ENCODE peak calls at places on chromosomes 5 and 9, in six cellular contexts. Y is tibial artery, J is bronchial epithelial cell, M is cardiac muscle cell, P is GM12865, H is PC-3. G is an unnamed sample.

GRCh38 chr5:151238303-151238741 is 14.4 kb upstream of the CCDC69 start:
- DNase-seq in Y (peak), J (no peak), M (peak), P (peak), H (no peak), G (peak)

GRCh38 chr5:140214831-140215230 is 39.8 kb downstream of the CYSTM1 start:
- DNase-seq in Y (no peak), J (peak), M (no peak), P (peak), H (peak), G (no peak)

GRCh38 chr9:19231126-19232035 is 888 bp downstream of the DENND4C start:
- DNase-seq in Y (no peak), J (peak), M (peak), P (peak), H (peak), G (no peak)

GRCh38 chr5:90529939-90530677 is 724 bp upstream of the LYSMD3 start:
- DNase-seq in Y (peak), J (peak), M (peak), P (peak), H (peak), G (no peak)

GRCh38 chr9:26833792-26834191 is 58.8 kb downstream of the CAAP1 start:
- DNase-seq in Y (no peak), J (no peak), M (no peak), P (peak), H (no peak), G (no peak)

GRCh38 chr5:63125862-63126261 is 547.2 kb downstream of the LRRC70 start:
- DNase-seq in Y (no peak), J (peak), M (peak), P (peak), H (peak), G (no peak)

GRCh38 chr9:77015291-77016048 is 4.0 kb upstream of the FOXB2 start:
- DNase-seq in Y (no peak), J (no peak), M (no peak), P (no peak), H (no peak), G (no peak)

GRCh38 chr9:87270241-87271234 is 227.1 kb upstream of the DAPK1 start:
- DNase-seq in Y (peak), J (no peak), M (no peak), P (no peak), H (no peak), G (no peak)

GRCh38 chr5:57166250-57166649 is 7.6 kb upstream of the GPBP1 start:
- DNase-seq in Y (no peak), J (peak), M (no peak), P (peak), H (no peak), G (no peak)

GRCh38 chr9:114366334-114367128 is 21.3 kb downstream of the AKNA start:
- DNase-seq in Y (no peak), J (peak), M (no peak), P (peak), H (peak), G (peak)

GRCh38 chr5:123487298-123487697 is 24.7 kb upstream of the CSNK1G3 start:
- DNase-seq in Y (no peak), J (peak), M (peak), P (no peak), H (no peak), G (no peak)

GRCh38 chr9:136864996-136865767 is 926 bp downstream of the EDF1 start:
- DNase-seq in Y (no peak), J (no peak), M (no peak), P (no peak), H (no peak), G (no peak)

GRCh38 chr9:27395484-27395921 is 98.6 kb upstream of the EQTN start:
- DNase-seq in Y (no peak), J (peak), M (peak), P (no peak), H (no peak), G (no peak)

GRCh38 chr5:178940569-178941360 is at the start of gene ZNF454:
- DNase-seq in Y (peak), J (peak), M (peak), P (no peak), H (no peak), G (no peak)

GRCh38 chr5:179825655-179826182 is 5.0 kb downstream of the SQSTM1 start:
- DNase-seq in Y (no peak), J (no peak), M (no peak), P (no peak), H (no peak), G (no peak)

GRCh38 chr9:84504360-84504759 is 163.8 kb upstream of the SLC28A3 start:
- DNase-seq in Y (no peak), J (peak), M (no peak), P (no peak), H (no peak), G (no peak)

GRCh38 chr9:4833781-4834560 is 41.2 kb downstream of the RCL1 start:
- DNase-seq in Y (no peak), J (peak), M (no peak), P (no peak), H (peak), G (no peak)

GRCh38 chr5:167639761-167640160 is 651.7 kb upstream of the WWC1 start:
- DNase-seq in Y (no peak), J (peak), M (no peak), P (no peak), H (peak), G (no peak)

GRCh38 chr5:61496406-61497307 is 164.6 kb downstream of the ZSWIM6 start:
- DNase-seq in Y (no peak), J (no peak), M (no peak), P (no peak), H (no peak), G (no peak)

GRCh38 chr9:93099551-93100264 is 3.7 kb downstream of the CARD19 start:
- DNase-seq in Y (peak), J (no peak), M (no peak), P (no peak), H (no peak), G (no peak)

GRCh38 chr9:36987409-36987808 is 46.7 kb downstream of the PAX5 start:
- DNase-seq in Y (peak), J (no peak), M (no peak), P (no peak), H (no peak), G (no peak)

GRCh38 chr9:15999422-16000339 is 446.8 kb downstream of the CCDC171 start:
- DNase-seq in Y (no peak), J (peak), M (no peak), P (no peak), H (peak), G (no peak)

GRCh38 chr9:83707518-83707767 is 315 bp downstream of the UBQLN1 start:
- DNase-seq in Y (peak), J (peak), M (no peak), P (no peak), H (peak), G (no peak)

GRCh38 chr5:5188377-5189020 is 48.4 kb downstream of the ADAMTS16 start:
- DNase-seq in Y (no peak), J (no peak), M (no peak), P (no peak), H (no peak), G (no peak)

GRCh38 chr9:125971050-125971449 is 223.9 kb downstream of the PBX3 start:
- DNase-seq in Y (no peak), J (no peak), M (no peak), P (no peak), H (no peak), G (no peak)

GRCh38 chr9:21104787-21105186 is 27.0 kb upstream of the IFNB1 start:
- DNase-seq in Y (no peak), J (no peak), M (no peak), P (no peak), H (no peak), G (no peak)

GRCh38 chr9:112104401-112104800 is 70.7 kb downstream of the SUSD1 start:
- DNase-seq in Y (no peak), J (no peak), M (no peak), P (no peak), H (no peak), G (no peak)

GRCh38 chr5:149150457-149150856 is 9.2 kb downstream of the ABLIM3 start:
- DNase-seq in Y (no peak), J (no peak), M (no peak), P (no peak), H (no peak), G (no peak)

GRCh38 chr9:23850242-23851023 is 24.4 kb upstream of the ELAVL2 start:
- DNase-seq in Y (no peak), J (no peak), M (peak), P (no peak), H (no peak), G (no peak)

GRCh38 chr9:111482656-111483418 is 1.3 kb downstream of the ECPAS start:
- DNase-seq in Y (peak), J (peak), M (peak), P (peak), H (peak), G (peak)

GRCh38 chr5:41510176-41510831 is at the start of gene PLCXD3:
- DNase-seq in Y (peak), J (peak), M (peak), P (no peak), H (peak), G (no peak)

GRCh38 chr9:101235105-101235866 is 149.5 kb downstream of the BAAT start:
- DNase-seq in Y (no peak), J (peak), M (peak), P (peak), H (peak), G (no peak)

GRCh38 chr5:73702534-73702933 is 76.5 kb downstream of the ARHGEF28 start:
- DNase-seq in Y (no peak), J (no peak), M (no peak), P (no peak), H (no peak), G (no peak)

GRCh38 chr9:127170652-127171051 is 48.2 kb upstream of the ANGPTL2 start:
- DNase-seq in Y (no peak), J (no peak), M (no peak), P (peak), H (no peak), G (no peak)

GRCh38 chr9:95266649-95267048 is 50.9 kb downstream of the FANCC start:
- DNase-seq in Y (no peak), J (no peak), M (no peak), P (peak), H (no peak), G (no peak)

GRCh38 chr9:110606179-110606578 is 26.6 kb upstream of the SVEP1 start:
- DNase-seq in Y (no peak), J (no peak), M (no peak), P (no peak), H (no peak), G (no peak)

GRCh38 chr9:121685146-121685794 is 33.8 kb downstream of the DAB2IP start:
- DNase-seq in Y (no peak), J (no peak), M (no peak), P (no peak), H (no peak), G (no peak)

GRCh38 chr9:121688681-121689080 is 37.2 kb downstream of the DAB2IP start:
- DNase-seq in Y (no peak), J (no peak), M (no peak), P (no peak), H (no peak), G (no peak)

GRCh38 chr9:121688149-121688680 is 36.8 kb downstream of the DAB2IP start:
- DNase-seq in Y (no peak), J (no peak), M (no peak), P (no peak), H (no peak), G (no peak)

GRCh38 chr9:121685795-121686377 is 34.5 kb downstream of the DAB2IP start:
- DNase-seq in Y (no peak), J (no peak), M (no peak), P (no peak), H (no peak), G (no peak)

GRCh38 chr9:121686930-121687541 is 35.6 kb downstream of the DAB2IP start:
- DNase-seq in Y (peak), J (peak), M (peak), P (peak), H (peak), G (peak)
- TF ChIP-seq CTCF in Y (peak), J (peak), M (peak), P (peak), H (peak), G (peak)

GRCh38 chr5:516980-517379 is 7.3 kb downstream of the SLC9A3 start:
- DNase-seq in Y (no peak), J (no peak), M (no peak), P (no peak), H (no peak), G (no peak)
- H3K4me3 ChIP-seq in Y (no peak), J (no peak), M (no peak), P (no peak), H (no peak), G (no peak)

GRCh38 chr5:9861664-9862256 is 231.6 kb upstream of the TAS2R1 start:
- DNase-seq in Y (no peak), J (no peak), M (peak), P (no peak), H (no peak), G (no peak)
- TF ChIP-seq CTCF in Y (no peak), J (no peak), M (no peak), P (no peak), H (no peak), G (no peak)

DNA sequence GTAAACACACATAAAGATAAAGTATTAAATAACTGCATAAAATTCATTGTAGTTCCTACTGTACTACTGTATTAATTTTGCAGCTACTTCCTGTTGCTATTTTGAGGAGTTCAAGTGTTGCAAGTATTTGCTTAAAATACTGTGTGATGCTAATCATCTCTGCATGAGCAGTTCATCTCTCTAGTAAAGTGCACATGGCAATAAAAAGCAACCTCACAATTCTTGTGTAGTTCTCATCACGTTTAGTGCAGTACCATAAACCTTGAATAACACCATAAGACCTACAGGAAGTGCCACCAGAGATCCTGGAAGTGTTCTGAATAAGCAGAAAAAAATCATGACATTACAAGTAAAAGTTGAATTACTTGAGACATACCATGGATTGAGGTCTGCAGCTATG is 34.6 kb downstream of the CPLANE1 start:
- DNase-seq in Y (no peak), J (no peak), M (no peak), P (peak), H (no peak), G (no peak)
- H3K4me3 ChIP-seq in Y (no peak), J (no peak), M (no peak), P (no peak), H (no peak), G (no peak)

DNA sequence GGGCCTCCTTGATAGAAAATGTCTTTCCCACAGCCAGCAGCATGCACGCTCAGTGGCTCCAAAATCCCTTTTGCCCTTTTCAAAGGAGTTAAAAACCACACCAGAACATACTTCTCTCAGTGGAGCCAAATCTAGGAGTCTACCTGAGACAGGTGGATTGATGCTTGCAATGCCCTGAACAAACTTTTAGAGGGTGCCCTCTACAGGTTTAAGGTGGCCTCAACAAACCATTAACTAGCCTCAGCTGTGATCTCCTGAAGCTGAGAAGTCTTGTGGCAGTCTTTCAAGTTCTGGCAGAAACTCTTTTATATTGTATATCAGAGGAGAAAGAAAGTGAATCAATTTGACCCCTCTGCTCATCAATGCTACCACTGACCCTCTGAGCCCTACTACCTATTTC is 125.4 kb downstream of the MED27 start:
- DNase-seq in Y (no peak), J (peak), M (peak), P (peak), H (peak), G (no peak)
- TF ChIP-seq CTCF in Y (no peak), J (peak), M (peak), P (peak), H (peak), G (peak)